ENCODE peak calls at places on chromosome 4, in nine cellular contexts. E, S, B, N, J, R, U, M and T are unnamed samples.

GRCh38 chr4:88646528-88647280 is 50.9 kb downstream of the NAP1L5 start:
- DNase-seq in E (peak), S (no peak), B (no peak), N (no peak), J (no peak), R (no peak), U (no peak), M (no peak), T (no peak)

GRCh38 chr4:142708231-142708630 is 137.9 kb downstream of the INPP4B start:
- DNase-seq in E (no peak), S (no peak), B (no peak), N (no peak), J (no peak), R (no peak), U (no peak), M (no peak), T (no peak)

GRCh38 chr4:14990484-14990883 is 11.8 kb upstream of the CPEB2 start:
- DNase-seq in E (no peak), S (no peak), B (no peak), N (no peak), J (no peak), R (no peak), U (no peak), M (no peak), T (no peak)

GRCh38 chr4:175421506-175421905 is 390.6 kb downstream of the GPM6A start:
- DNase-seq in E (peak), S (no peak), B (no peak), N (no peak), J (no peak), R (no peak), U (no peak), M (no peak), T (peak)

GRCh38 chr4:108116423-108117168 is 52.1 kb downstream of the LEF1 start:
- DNase-seq in E (no peak), S (no peak), B (no peak), N (no peak), J (no peak), R (no peak), U (no peak), M (no peak), T (no peak)

GRCh38 chr4:74654230-74654681 is 140.1 kb downstream of the BTC start:
- DNase-seq in E (peak), S (no peak), B (no peak), N (no peak), J (no peak), R (no peak), U (no peak), M (no peak), T (peak)

GRCh38 chr4:16264798-16265197 is 38.5 kb upstream of the TAPT1 start:
- DNase-seq in E (peak), S (no peak), B (no peak), N (peak), J (peak), R (no peak), U (no peak), M (no peak), T (peak)

GRCh38 chr4:185958094-185958493 is 110.9 kb upstream of the TLR3 start:
- DNase-seq in E (no peak), S (no peak), B (no peak), N (no peak), J (no peak), R (no peak), U (no peak), M (no peak), T (no peak)

DNA sequence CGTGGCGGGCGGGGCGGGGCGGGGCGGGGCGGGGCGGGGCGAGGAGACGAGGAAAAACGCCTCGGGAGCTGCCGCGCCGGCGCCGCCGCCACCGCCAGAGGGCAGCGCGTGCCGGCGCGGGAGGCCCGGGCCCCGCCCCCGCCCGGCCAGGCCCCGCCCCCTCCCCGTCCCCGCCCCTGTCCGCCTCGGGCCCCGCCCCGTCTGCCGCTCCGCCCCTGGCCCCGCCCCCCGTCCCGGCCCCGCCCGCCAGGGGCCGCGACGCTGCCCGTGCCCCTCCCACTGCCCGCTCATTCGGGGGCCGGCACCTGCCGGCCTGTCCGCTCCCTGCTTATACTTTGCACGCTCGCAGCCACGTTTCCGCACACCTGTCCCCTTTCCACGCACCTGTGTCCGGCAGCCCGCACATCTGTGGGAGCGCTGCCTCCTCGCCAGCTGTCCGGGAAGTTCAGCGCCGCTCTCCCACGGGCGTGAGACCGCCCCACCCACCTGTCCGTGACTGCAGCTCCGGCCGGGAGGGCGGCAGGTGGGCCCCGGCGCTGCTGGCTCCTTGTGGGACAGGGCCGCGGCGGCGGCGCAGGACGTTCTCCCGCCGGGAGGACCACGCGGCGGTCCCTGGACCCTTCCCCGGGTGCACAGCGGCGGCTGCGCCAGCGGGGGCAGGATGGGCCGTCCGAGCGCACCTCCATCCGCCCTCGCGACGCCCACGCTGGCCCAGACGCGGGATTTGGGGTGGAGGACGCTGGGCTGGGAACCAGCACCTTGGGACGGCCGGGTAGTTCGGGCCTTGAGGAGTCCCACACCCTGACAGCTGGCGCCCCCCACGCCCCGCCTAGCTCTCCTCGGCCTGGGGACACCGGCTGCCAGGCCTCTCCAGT is 1.5 kb upstream of the FGFRL1 start:
- DNase-seq in E (no peak), S (peak), B (peak), N (peak), J (peak), R (peak), U (peak), M (no peak), T (peak)
- TF ChIP-seq CTCF in E (peak), S (no peak), B (peak), N (no peak), J (peak), R (no peak), U (no peak), M (peak), T (no peak)

GRCh38 chr4:183409463-183409862 is 35.0 kb upstream of the CDKN2AIP start:
- DNase-seq in E (no peak), S (no peak), B (no peak), N (no peak), J (no peak), R (no peak), U (no peak), M (no peak), T (no peak)
- H3K4me3 ChIP-seq in E (no peak), S (no peak), B (no peak), N (no peak), J (no peak), R (no peak), U (no peak), M (no peak), T (no peak)

DNA sequence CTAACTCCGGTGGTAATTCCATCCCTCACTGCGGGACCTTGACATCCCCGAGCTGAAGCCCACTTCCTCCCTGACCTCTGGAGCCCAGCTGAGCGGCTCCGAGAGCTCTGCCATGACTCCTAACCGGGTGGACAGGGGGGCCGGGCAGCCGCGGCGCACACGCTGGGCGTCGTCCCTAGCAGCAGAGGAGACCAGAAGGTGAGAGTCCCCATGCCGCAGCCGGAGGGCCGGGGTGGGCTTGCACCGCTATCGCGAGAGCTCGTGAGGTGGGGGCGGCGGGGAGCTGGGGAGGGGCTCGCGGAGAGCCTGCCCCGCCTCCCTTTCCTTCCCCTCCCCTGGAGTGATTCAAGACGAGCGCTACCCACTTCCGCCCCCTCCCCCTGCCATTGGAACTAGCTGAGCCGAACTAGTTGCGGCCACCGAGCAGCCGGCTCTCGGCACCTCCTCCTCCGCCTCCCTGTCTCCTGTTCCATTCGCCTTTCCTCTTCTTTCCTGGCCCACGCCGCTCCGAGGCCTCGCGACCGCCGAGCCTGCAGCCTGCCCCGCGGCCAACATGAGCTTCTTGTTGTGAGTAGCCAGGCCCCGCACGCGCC is at the start of gene MOB1B:
- DNase-seq in E (peak), S (peak), B (peak), N (peak), J (peak), R (peak), U (peak), M (peak), T (peak)
- TF ChIP-seq CTCF in E (peak), S (peak), B (peak), N (peak), J (peak), R (no peak), U (peak), M (peak), T (peak)

DNA sequence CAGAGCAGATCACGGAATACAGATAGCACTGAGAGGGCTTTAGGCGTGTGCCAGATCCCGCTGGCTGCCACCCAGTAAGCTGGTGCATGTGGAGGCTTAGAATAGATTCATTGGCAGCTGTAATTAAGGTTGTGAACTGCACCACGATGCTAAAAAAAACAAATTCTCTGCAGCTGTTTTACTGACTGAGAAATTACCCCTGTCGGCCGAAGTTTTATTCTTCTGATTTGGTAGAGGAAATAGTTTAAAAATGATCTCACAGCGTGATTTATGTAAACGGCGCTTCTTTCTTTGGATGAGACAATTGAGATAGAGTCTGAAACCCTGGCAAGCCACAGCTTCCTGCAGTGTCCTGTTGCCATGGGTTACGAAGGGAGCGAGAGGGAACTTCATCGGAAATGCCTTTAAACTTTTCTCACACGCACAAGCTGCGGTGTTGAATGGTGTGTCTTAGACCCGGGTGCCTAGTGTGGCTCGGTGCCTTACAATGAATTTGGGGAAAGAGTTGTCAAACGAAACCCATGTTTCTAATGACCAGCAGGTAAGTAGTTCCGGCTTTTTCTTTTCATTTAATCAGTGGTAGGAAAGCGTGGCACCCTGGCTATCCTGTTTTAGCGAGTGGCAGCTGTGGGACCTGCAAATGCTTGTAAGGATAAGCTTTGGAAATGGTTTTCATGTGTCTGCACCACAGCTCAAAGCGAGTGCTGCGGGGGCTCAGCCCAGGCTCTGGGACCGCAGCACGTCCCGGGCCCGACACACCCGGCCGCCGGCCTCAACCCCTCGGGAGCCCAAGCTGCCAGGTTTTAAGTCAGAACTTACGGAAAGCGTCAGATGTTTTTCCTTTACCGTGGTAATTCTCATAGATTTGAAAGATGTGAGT is 71.7 kb upstream of the HGFAC start:
- DNase-seq in E (peak), S (no peak), B (no peak), N (peak), J (peak), R (peak), U (no peak), M (peak), T (peak)
- H3K4me3 ChIP-seq in E (no peak), S (peak), B (peak), N (peak), J (no peak), R (no peak), U (peak), M (peak), T (peak)